ENCODE peak calls at places on chromosomes 3 and 15, in four cellular contexts. Z is BJ, Q is kidney epithelial cell, S is lung. W is an unnamed sample.

GRCh38 chr3:59064276-59064675 is 14.5 kb upstream of the CFAP20DC start:
- DNase-seq in Z (no peak), S (no peak), Q (no peak), W (no peak)

GRCh38 chr3:45011756-45012441 is 14.2 kb upstream of the CLEC3B start:
- DNase-seq in Z (peak), S (peak), Q (peak), W (no peak)

GRCh38 chr3:3086239-3086638 is 23.9 kb downstream of the IL5RA start:
- DNase-seq in S (no peak), Z (no peak), Q (no peak), W (no peak)

GRCh38 chr3:146250449-146251382 is at the start of gene PLSCR4:
- DNase-seq in Q (no peak), S (peak), Z (peak), W (no peak)

GRCh38 chr15:78944202-78944625 is 632 bp downstream of the CTSH start:
- DNase-seq in Z (no peak), S (no peak), Q (no peak), W (no peak)

GRCh38 chr15:83205725-83206324 is 1.8 kb downstream of the HDGFL3 start:
- DNase-seq in Z (no peak), S (no peak), Q (no peak), W (no peak)

GRCh38 chr3:168847293-168847883 is 751.7 kb upstream of the GOLIM4 start:
- DNase-seq in S (no peak), Z (no peak), Q (peak), W (no peak)

GRCh38 chr3:169637731-169638130 is 25.8 kb downstream of the MECOM start:
- DNase-seq in Q (no peak), Z (no peak), S (no peak), W (no peak)

GRCh38 chr3:46093327-46093932 is 66.1 kb upstream of the XCR1 start:
- DNase-seq in S (no peak), Z (no peak), Q (no peak), W (no peak)

GRCh38 chr15:101535170-101535902 is 45.8 kb upstream of the PCSK6 start:
- DNase-seq in Q (no peak), S (peak), Z (no peak), W (no peak)

GRCh38 chr3:194249323-194250103 is 101.6 kb downstream of the CPN2 start:
- DNase-seq in Z (no peak), S (no peak), Q (no peak), W (no peak)

GRCh38 chr3:166362698-166363097 is 525.5 kb upstream of the BCHE start:
- DNase-seq in Z (no peak), Q (no peak), S (no peak), W (no peak)

GRCh38 chr15:49843725-49844124 is 222.9 kb downstream of the DTWD1 start:
- DNase-seq in Q (no peak), S (no peak), Z (no peak), W (no peak)

GRCh38 chr3:15708882-15709677 is 88.7 kb downstream of the ANKRD28 start:
- DNase-seq in Q (no peak), S (no peak), Z (no peak), W (no peak)

GRCh38 chr3:69300296-69300695 is 85.6 kb downstream of the FRMD4B start:
- DNase-seq in S (no peak), Z (no peak), Q (no peak), W (no peak)

GRCh38 chr15:78804391-78804792 is 6.9 kb downstream of the ADAMTS7 start:
- DNase-seq in Q (no peak), S (no peak), Z (no peak), W (no peak)

GRCh38 chr15:89972085-89972484 is 29.0 kb upstream of the ZNF710 start:
- DNase-seq in S (no peak), Q (no peak), Z (no peak), W (no peak)

GRCh38 chr15:69497634-69498033 is 45.0 kb downstream of the RPLP1 start:
- DNase-seq in S (no peak), Q (no peak), Z (no peak), W (no peak)

GRCh38 chr15:83320831-83321230 is 36.4 kb upstream of the BNC1 start:
- DNase-seq in Z (no peak), S (no peak), Q (no peak), W (no peak)

GRCh38 chr3:134353831-134354611 is 20.2 kb downstream of the AMOTL2 start:
- DNase-seq in Z (no peak), Q (no peak), S (peak), W (no peak)

GRCh38 chr3:45225465-45226205 is 452 bp downstream of the TMEM158 start:
- DNase-seq in S (no peak), Q (no peak), Z (no peak), W (no peak)

GRCh38 chr3:127536818-127537810 is 53.4 kb downstream of the TPRA1 start:
- DNase-seq in Z (no peak), S (no peak), Q (no peak), W (no peak)

GRCh38 chr3:42276419-42277132 is 10.6 kb upstream of the CCK start:
- DNase-seq in S (no peak), Z (no peak), Q (no peak), W (no peak)

GRCh38 chr3:42270561-42270960 is 4.6 kb upstream of the CCK start:
- DNase-seq in Q (no peak), Z (no peak), S (no peak), W (no peak)

GRCh38 chr3:42271786-42272185 is 5.8 kb upstream of the CCK start:
- DNase-seq in Q (no peak), Z (no peak), S (no peak), W (no peak)

GRCh38 chr3:42275217-42275616 is 9.2 kb upstream of the CCK start:
- DNase-seq in Z (no peak), Q (no peak), S (no peak), W (no peak)

DNA sequence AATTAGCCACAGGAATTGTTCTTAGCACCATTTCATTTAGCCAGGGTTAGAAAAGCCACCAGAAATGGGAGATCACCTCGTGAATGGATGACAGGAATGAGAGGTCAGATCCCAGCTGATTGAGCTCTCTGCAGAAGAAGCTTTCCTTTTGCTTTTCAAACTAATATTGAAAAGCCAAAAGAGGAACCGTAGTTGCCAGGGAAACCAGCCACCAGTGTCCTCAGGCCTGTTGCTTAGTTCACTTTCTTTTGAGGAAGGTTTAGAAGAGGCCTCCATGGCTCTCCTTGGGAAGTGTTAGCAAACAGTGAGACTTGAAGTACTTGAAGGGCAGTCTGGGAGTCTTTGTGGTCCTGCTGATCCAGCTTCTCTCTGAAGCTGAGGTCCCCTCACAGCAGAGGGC is 7.4 kb upstream of the CCK start:
- DNase-seq in S (no peak), Q (no peak), Z (no peak), W (no peak)
- TF ChIP-seq CTCF in S (no peak), Q (no peak), Z (no peak), W (no peak)

GRCh38 chr3:94115482-94115881 is 52.6 kb downstream of the NSUN3 start:
- DNase-seq in Q (no peak), Z (no peak), S (no peak), W (no peak)
- TF ChIP-seq CTCF in Q (peak), Z (peak), S (no peak), W (no peak)

DNA sequence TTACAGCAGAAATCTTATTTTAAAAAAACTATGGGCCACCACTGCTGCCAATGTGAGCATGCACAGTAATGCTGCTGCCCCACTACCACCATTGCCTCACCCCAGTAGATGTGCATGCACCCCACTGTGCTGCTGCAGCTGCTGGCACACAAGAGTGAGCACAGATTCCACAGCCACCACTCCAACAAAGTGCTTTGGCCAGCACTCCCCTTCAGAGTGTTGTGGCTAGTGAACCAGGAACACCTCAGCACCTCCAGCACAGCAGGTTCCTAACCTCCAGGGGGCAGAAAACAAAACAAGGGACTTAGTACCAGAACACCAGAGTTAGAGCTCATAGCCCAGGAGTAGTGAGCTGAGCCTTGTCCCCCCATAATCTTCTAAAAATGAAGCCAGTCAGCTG is 629.6 kb downstream of the PYDC2 start:
- DNase-seq in Q (no peak), S (no peak), Z (no peak), W (no peak)
- TF ChIP-seq CTCF in Q (peak), S (no peak), Z (no peak), W (no peak)

GRCh38 chr15:35912196-35912595 is 366.2 kb upstream of the DPH6 start:
- DNase-seq in Q (no peak), S (no peak), Z (no peak), W (no peak)
- TF ChIP-seq CTCF in Q (no peak), S (no peak), Z (no peak), W (no peak)

DNA sequence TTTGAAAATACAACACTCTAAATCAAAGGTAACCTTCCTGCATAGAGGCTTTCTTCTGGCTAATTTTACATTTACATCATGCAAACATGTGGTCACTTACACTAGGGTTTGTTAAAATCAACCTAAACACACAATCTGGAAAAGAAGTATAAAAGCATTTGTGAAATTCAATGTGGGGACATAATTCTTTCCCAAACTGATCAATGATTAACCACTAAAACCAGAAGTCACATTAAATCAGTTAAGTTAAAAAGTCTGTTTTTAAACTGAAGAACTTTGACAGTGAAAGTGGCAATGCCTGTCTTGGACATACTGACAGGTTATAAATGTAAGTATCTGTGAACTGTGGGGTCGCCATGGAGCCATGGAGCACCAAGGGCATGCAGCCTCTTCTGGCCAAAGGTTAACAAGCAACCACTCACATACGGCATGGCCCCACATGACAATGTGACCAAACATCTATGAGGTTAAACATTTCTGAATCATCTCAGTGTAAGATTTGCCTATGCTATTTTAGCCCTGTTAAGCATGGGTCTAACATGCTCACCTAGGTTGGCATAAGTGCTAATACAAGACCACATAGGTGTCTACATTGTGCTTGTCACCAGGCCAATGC is 278.2 kb downstream of the CTNNB1 start:
- DNase-seq in Z (no peak), S (no peak), Q (no peak), W (no peak)
- TF ChIP-seq CTCF in Z (no peak), S (no peak), Q (no peak), W (no peak)